ENCODE peak calls at places on chromosomes 1 and 21, in nine cellular contexts. K, M, W, A, O, N, D, I and L are unnamed samples.

GRCh38 chr1:155022927-155023236 is 10.7 kb downstream of the DCST2 start:
- DNase-seq in M (peak; percentile 55), O (no peak), I (peak; percentile 60), W (peak; percentile 42), K (no peak), A (no peak), D (no peak), N (no peak), L (no peak)

GRCh38 chr1:32349211-32349708 is 13.0 kb downstream of the FAM229A start:
- DNase-seq in N (peak; percentile 70), K (peak; percentile 76), D (peak; percentile 64), W (no peak), M (peak; percentile 66), I (peak; percentile 78), A (no peak), O (no peak), L (no peak)

GRCh38 chr1:12622506-12622905 is 4.5 kb upstream of the DHRS3 start:
- DNase-seq in O (no peak), I (peak; percentile 62), N (no peak), D (no peak), M (no peak), W (no peak), A (peak; percentile 88), K (no peak), L (no peak)

GRCh38 chr1:21254335-21254951 is 35.8 kb downstream of the ECE1 start:
- DNase-seq in I (peak; percentile 91), N (no peak), A (no peak), O (no peak), D (no peak), M (peak; percentile 57), K (no peak), W (no peak), L (no peak)

GRCh38 chr1:36342426-36343185 is 19.2 kb upstream of the EVA1B start:
- DNase-seq in M (peak; percentile 53), A (peak; percentile 82), O (peak; percentile 65), W (peak; percentile 48), I (peak; percentile 81), K (peak; percentile 29), N (peak; percentile 70), D (peak; percentile 59), L (peak; percentile 73)

GRCh38 chr1:206469933-206470691 is at the start of gene IKBKE:
- DNase-seq in M (no peak), W (peak; percentile 74), I (peak; percentile 79), K (peak; percentile 62), N (peak; percentile 76), D (peak; percentile 72), A (peak; percentile 78), O (peak; percentile 32), L (peak; percentile 67)

GRCh38 chr1:234613992-234614584 is 4.1 kb upstream of the IRF2BP2 start:
- DNase-seq in M (no peak), A (no peak), W (no peak), I (no peak), N (no peak), O (no peak), D (peak; percentile 62), K (no peak), L (no peak)

GRCh38 chr1:234933475-234933874 is 195.2 kb downstream of the TOMM20 start:
- DNase-seq in A (peak; percentile 86), D (peak; percentile 74), W (no peak), K (peak; percentile 43), I (peak; percentile 84), N (peak; percentile 76), O (no peak), M (peak; percentile 72), L (peak; percentile 70)

GRCh38 chr1:113674591-113674990 is 84.7 kb downstream of the PHTF1 start:
- DNase-seq in N (no peak), W (no peak), A (no peak), O (no peak), M (no peak), K (no peak), D (peak; percentile 14), I (no peak), L (no peak)

GRCh38 chr1:110017792-110018191 is 16.6 kb upstream of the STRIP1 start:
- DNase-seq in M (no peak), I (no peak), N (no peak), O (no peak), A (no peak), K (no peak), W (no peak), D (no peak), L (no peak)

GRCh38 chr21:26471116-26471505 is 102.0 kb downstream of the CYYR1 start:
- DNase-seq in K (no peak), N (no peak), W (no peak), M (no peak), I (no peak), A (no peak), D (no peak), O (no peak), L (no peak)

GRCh38 chr1:1440941-1441888 is 5.7 kb downstream of the VWA1 start:
- DNase-seq in D (peak; percentile 20), W (peak; percentile 82), I (peak; percentile 83), M (peak; percentile 69), A (peak; percentile 69), O (peak; percentile 48), K (no peak), N (peak; percentile 73), L (peak; percentile 72)

GRCh38 chr1:2342384-2343022 is 48.9 kb downstream of the MORN1 start:
- DNase-seq in A (peak; percentile 60), W (no peak), N (peak; percentile 26), K (no peak), D (no peak), M (peak; percentile 14), I (peak; percentile 33), O (no peak), L (no peak)

GRCh38 chr1:155934097-155934932 is at the start of gene KHDC4:
- DNase-seq in D (peak; percentile 99), O (peak; percentile 95), M (peak; percentile 97), K (peak; percentile 97), W (peak; percentile 99), N (peak; percentile 96), I (peak; percentile 98), A (peak; percentile 98), L (peak; percentile 99)

GRCh38 chr1:979744-980072 is 2.2 kb downstream of the PERM1 start:
- DNase-seq in W (no peak), M (no peak), A (no peak), K (no peak), I (no peak), D (no peak), O (no peak), N (no peak), L (no peak)

GRCh38 chr1:151419819-151420218 is 20.4 kb downstream of the PSMB4 start:
- DNase-seq in O (no peak), N (no peak), M (no peak), K (no peak), D (no peak), I (no peak), W (no peak), A (no peak), L (no peak)

GRCh38 chr1:183645453-183646024 is 7.6 kb downstream of the APOBEC4 start:
- DNase-seq in A (no peak), N (no peak), D (no peak), W (peak; percentile 38), K (no peak), O (no peak), I (no peak), M (no peak), L (no peak)

GRCh38 chr1:227958617-227959324 is 11.0 kb upstream of the WNT9A start:
- DNase-seq in I (no peak), D (no peak), N (no peak), K (no peak), W (no peak), O (no peak), M (no peak), A (peak; percentile 48), L (no peak)

DNA sequence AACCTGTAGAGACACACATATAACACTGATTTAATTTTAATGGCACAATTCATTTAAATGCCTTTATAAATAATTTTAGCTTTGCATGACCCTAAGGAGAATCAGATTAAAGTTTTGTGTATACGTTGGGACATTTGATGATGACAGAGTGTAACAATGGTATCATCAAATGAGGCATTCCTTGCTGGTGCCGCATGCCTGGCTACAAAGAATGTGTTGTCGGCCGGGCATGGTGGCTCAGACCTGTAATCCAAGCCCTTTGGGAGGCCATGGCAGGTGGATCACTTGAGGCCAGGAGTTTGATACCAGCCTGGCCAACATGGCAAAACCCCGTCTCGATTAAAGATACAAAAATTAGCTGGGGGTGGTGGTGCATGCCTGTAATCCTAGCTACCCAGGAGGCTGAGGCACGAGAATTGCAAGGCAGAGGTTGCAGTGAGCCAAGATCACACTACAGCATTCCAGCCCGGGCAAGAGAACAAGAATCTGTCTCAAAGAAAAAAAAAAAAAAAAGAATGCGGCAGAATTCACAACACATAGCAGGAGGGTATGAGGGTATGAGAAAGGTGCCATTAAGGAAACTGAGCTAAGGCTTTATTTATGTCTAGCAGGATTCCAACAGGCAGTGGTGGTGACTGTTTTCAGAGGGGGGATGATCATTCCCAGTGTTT is 58.9 kb downstream of the PTPN14 start:
- DNase-seq in W (no peak), I (no peak), O (no peak), D (peak; percentile 89), M (no peak), N (no peak), K (no peak), A (no peak), L (no peak)
- H3K27ac ChIP-seq in W (no peak overlapping the region), I (no peak overlapping the region), O (no peak overlapping the region), D (peak overlapping the region; percentile 18), M (no peak overlapping the region), N (no peak overlapping the region), K (no peak overlapping the region), A (no peak overlapping the region), L (no peak overlapping the region)

GRCh38 chr21:38306407-38306806 is 49.6 kb downstream of the KCNJ15 start:
- DNase-seq in I (no peak), D (peak; percentile 89), A (no peak), K (peak; percentile 85), M (no peak), O (no peak), N (no peak), W (no peak), L (no peak)
- H3K27ac ChIP-seq in I (no peak overlapping the region), D (peak overlapping the region; percentile 83), A (peak overlapping the region; percentile 4), K (peak overlapping the region; percentile 99), M (no peak overlapping the region), O (no peak overlapping the region), N (peak overlapping the region; percentile 51), W (no peak overlapping the region), L (no peak overlapping the region)

DNA sequence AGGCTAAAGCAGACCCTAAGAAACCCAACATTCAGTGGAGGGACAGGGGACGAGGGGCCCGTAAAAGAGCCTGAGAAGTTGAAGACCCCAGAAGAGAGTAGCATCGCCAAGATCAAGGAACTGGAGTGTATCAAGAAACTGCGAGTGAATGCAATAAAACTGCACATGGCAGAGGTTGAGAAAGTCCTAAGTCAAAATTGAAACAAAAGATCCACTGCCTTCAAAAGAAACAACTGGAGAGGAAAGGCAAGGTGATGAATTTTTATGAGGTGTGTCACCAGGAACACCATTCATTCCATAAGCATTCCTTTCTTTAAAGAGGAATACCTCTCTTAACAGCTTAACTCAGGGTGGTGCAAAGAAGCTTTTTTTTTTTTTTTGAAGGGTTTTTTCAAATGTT is 38.3 kb upstream of the ADORA3 start:
- DNase-seq in I (no peak), M (no peak), N (no peak), A (no peak), O (no peak), K (no peak), D (peak; percentile 76), W (no peak), L (no peak)
- H3K27ac ChIP-seq in I (no peak overlapping the region), M (no peak overlapping the region), N (no peak overlapping the region), A (no peak overlapping the region), O (no peak overlapping the region), K (no peak overlapping the region), D (no peak overlapping the region), W (no peak overlapping the region), L (no peak overlapping the region)

DNA sequence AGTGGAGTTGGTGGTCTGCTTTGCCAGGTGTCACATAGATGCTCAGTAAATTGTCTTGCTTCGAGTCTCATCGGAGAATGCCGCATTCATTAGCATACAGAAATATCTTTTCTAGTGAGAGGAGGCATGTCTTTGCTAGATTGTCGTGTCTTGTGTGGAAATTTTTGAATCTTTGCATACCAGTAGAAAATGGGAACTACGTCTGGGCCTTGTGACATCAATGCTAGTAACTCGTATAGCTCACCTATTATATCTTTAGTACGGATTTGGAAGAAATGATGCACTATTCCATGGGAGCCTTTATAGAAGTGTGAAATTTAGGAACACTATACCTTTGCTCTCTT is 796 bp downstream of the UHMK1 start:
- DNase-seq in D (peak; percentile 21), O (no peak), K (no peak), I (no peak), A (no peak), M (no peak), W (no peak), N (no peak), L (no peak)
- H3K27ac ChIP-seq in D (peak overlapping the region; percentile 91), O (peak overlapping the region; percentile 79), K (peak overlapping the region; percentile 64), I (peak overlapping the region; percentile 63), A (peak overlapping the region; percentile 89), M (peak overlapping the region; percentile 95), W (peak overlapping the region; percentile 93), N (peak overlapping the region; percentile 96), L (peak overlapping the region; percentile 91)